ENCODE peak calls at places on chromosomes 7 and 10, in five cellular contexts. One of them, this sample, is unnamed.
A peak's percentile ranks its signal among the peaks of the same experiment; 100 is the strongest.

GRCh38 chr10:13787015-13787421 is 200.3 kb downstream of the PRPF18 start:
- DNase-seq in CD8-positive, alpha-beta memory T cell: peak; percentile 75
- DNase-seq in mesenteric fat pad: no peak
- DNase-seq in mucosa of descending colon: peak; percentile 31
- DNase-seq in NCI-H2081: no peak
- DNase-seq in this sample: no peak

GRCh38 chr10:71314028-71314693 is 4.9 kb upstream of the SLC29A3 start:
- DNase-seq in CD8-positive, alpha-beta memory T cell: peak; percentile 51
- DNase-seq in mesenteric fat pad: no peak
- DNase-seq in mucosa of descending colon: peak; percentile 44
- DNase-seq in NCI-H2081: peak; percentile 9
- DNase-seq in this sample: no peak

GRCh38 chr10:37991655-37992054 is 15.2 kb upstream of the ZNF25 start:
- DNase-seq in CD8-positive, alpha-beta memory T cell: no peak
- DNase-seq in mesenteric fat pad: no peak
- DNase-seq in mucosa of descending colon: no peak
- DNase-seq in NCI-H2081: no peak
- DNase-seq in this sample: no peak

GRCh38 chr7:132353902-132354301 is 222.4 kb downstream of the PLXNA4 start:
- DNase-seq in CD8-positive, alpha-beta memory T cell: no peak
- DNase-seq in mesenteric fat pad: no peak
- DNase-seq in mucosa of descending colon: no peak
- DNase-seq in NCI-H2081: no peak
- DNase-seq in this sample: no peak

GRCh38 chr7:149680316-149681025 is 92.9 kb downstream of the ZNF467 start:
- DNase-seq in CD8-positive, alpha-beta memory T cell: no peak
- DNase-seq in mesenteric fat pad: no peak
- DNase-seq in mucosa of descending colon: no peak
- DNase-seq in NCI-H2081: no peak
- DNase-seq in this sample: no peak

GRCh38 chr7:130639391-130639790 is 29.2 kb downstream of the COPG2 start:
- DNase-seq in CD8-positive, alpha-beta memory T cell: no peak
- DNase-seq in mesenteric fat pad: no peak
- DNase-seq in mucosa of descending colon: no peak
- DNase-seq in NCI-H2081: no peak
- DNase-seq in this sample: no peak

GRCh38 chr10:28008054-28008453 is 9.2 kb upstream of the ODAD2 start:
- DNase-seq in CD8-positive, alpha-beta memory T cell: no peak
- DNase-seq in mesenteric fat pad: no peak
- DNase-seq in mucosa of descending colon: no peak
- DNase-seq in NCI-H2081: no peak
- DNase-seq in this sample: no peak

GRCh38 chr7:69632280-69632679 is 34.0 kb downstream of the AUTS2 start:
- DNase-seq in CD8-positive, alpha-beta memory T cell: no peak
- DNase-seq in mesenteric fat pad: no peak
- DNase-seq in mucosa of descending colon: no peak
- DNase-seq in NCI-H2081: no peak
- DNase-seq in this sample: no peak

GRCh38 chr7:22357311-22358175 is 589 bp upstream of the RAPGEF5 start:
- DNase-seq in CD8-positive, alpha-beta memory T cell: no peak
- DNase-seq in mesenteric fat pad: no peak
- DNase-seq in mucosa of descending colon: peak; percentile 63
- DNase-seq in NCI-H2081: peak; percentile 55
- DNase-seq in this sample: no peak

GRCh38 chr10:102118867-102119266 is 1.3 kb downstream of the LDB1 start:
- DNase-seq in CD8-positive, alpha-beta memory T cell: no peak
- DNase-seq in mesenteric fat pad: no peak
- DNase-seq in mucosa of descending colon: peak; percentile 58
- DNase-seq in NCI-H2081: peak; percentile 3
- DNase-seq in this sample: no peak

GRCh38 chr10:31186225-31187010 is 132.6 kb upstream of the ZEB1 start:
- DNase-seq in CD8-positive, alpha-beta memory T cell: no peak
- DNase-seq in mesenteric fat pad: no peak
- DNase-seq in mucosa of descending colon: no peak
- DNase-seq in NCI-H2081: no peak
- DNase-seq in this sample: no peak

GRCh38 chr7:93594250-93594649 is 19.7 kb upstream of the CALCR start:
- DNase-seq in CD8-positive, alpha-beta memory T cell: no peak
- DNase-seq in mesenteric fat pad: no peak
- DNase-seq in mucosa of descending colon: no peak
- DNase-seq in NCI-H2081: no peak
- DNase-seq in this sample: no peak

GRCh38 chr10:93181249-93181928 is 107.7 kb downstream of the CYP26A1 start:
- DNase-seq in CD8-positive, alpha-beta memory T cell: no peak
- DNase-seq in mesenteric fat pad: no peak
- DNase-seq in mucosa of descending colon: no peak
- DNase-seq in NCI-H2081: no peak
- DNase-seq in this sample: no peak

GRCh38 chr7:108452707-108453106 is 3.5 kb downstream of the NRCAM start:
- DNase-seq in CD8-positive, alpha-beta memory T cell: no peak
- DNase-seq in mesenteric fat pad: no peak
- DNase-seq in mucosa of descending colon: no peak
- DNase-seq in NCI-H2081: peak; percentile 42
- DNase-seq in this sample: no peak

GRCh38 chr7:137882261-137882668 is 35.5 kb upstream of the DGKI start:
- DNase-seq in CD8-positive, alpha-beta memory T cell: no peak
- DNase-seq in mesenteric fat pad: no peak
- DNase-seq in mucosa of descending colon: no peak
- DNase-seq in NCI-H2081: no peak
- DNase-seq in this sample: no peak

GRCh38 chr7:142698429-142698828 is 50.8 kb upstream of the PRSS1 start:
- DNase-seq in CD8-positive, alpha-beta memory T cell: no peak
- DNase-seq in mesenteric fat pad: no peak
- DNase-seq in mucosa of descending colon: no peak
- DNase-seq in NCI-H2081: no peak
- DNase-seq in this sample: no peak

GRCh38 chr10:88170628-88171027 is 307.2 kb downstream of the PTEN start:
- DNase-seq in CD8-positive, alpha-beta memory T cell: no peak
- DNase-seq in mesenteric fat pad: no peak
- DNase-seq in mucosa of descending colon: no peak
- DNase-seq in NCI-H2081: no peak
- DNase-seq in this sample: no peak

GRCh38 chr7:134031835-134032617 is 95.1 kb upstream of the LRGUK start:
- DNase-seq in CD8-positive, alpha-beta memory T cell: peak; percentile 1
- DNase-seq in mesenteric fat pad: no peak
- DNase-seq in mucosa of descending colon: no peak
- DNase-seq in NCI-H2081: peak; percentile 96
- DNase-seq in this sample: no peak

GRCh38 chr10:117817116-117817515 is 229.6 kb downstream of the RAB11FIP2 start:
- DNase-seq in CD8-positive, alpha-beta memory T cell: no peak
- DNase-seq in mesenteric fat pad: no peak
- DNase-seq in mucosa of descending colon: no peak
- DNase-seq in NCI-H2081: no peak
- DNase-seq in this sample: no peak

GRCh38 chr10:60234531-60234930 is 155.1 kb downstream of the ANK3 start:
- DNase-seq in CD8-positive, alpha-beta memory T cell: no peak
- DNase-seq in mesenteric fat pad: no peak
- DNase-seq in mucosa of descending colon: no peak
- DNase-seq in NCI-H2081: no peak
- DNase-seq in this sample: no peak

GRCh38 chr7:77878500-77878899 is 79.9 kb downstream of the PHTF2 start:
- DNase-seq in CD8-positive, alpha-beta memory T cell: no peak
- DNase-seq in mesenteric fat pad: no peak
- DNase-seq in mucosa of descending colon: no peak
- DNase-seq in NCI-H2081: no peak
- DNase-seq in this sample: no peak

GRCh38 chr10:131674130-131674529 is 226.7 kb upstream of the PPP2R2D start:
- DNase-seq in CD8-positive, alpha-beta memory T cell: no peak
- DNase-seq in mesenteric fat pad: peak; percentile 83
- DNase-seq in mucosa of descending colon: no peak
- DNase-seq in NCI-H2081: no peak
- DNase-seq in this sample: no peak

GRCh38 chr7:80732635-80733034 is 94.2 kb downstream of the CD36 start:
- DNase-seq in CD8-positive, alpha-beta memory T cell: no peak
- DNase-seq in mesenteric fat pad: no peak
- DNase-seq in mucosa of descending colon: no peak
- DNase-seq in NCI-H2081: no peak
- DNase-seq in this sample: no peak

GRCh38 chr10:17737021-17737965 is 14.7 kb upstream of the TMEM236 start:
- DNase-seq in CD8-positive, alpha-beta memory T cell: no peak
- DNase-seq in mesenteric fat pad: no peak
- DNase-seq in mucosa of descending colon: no peak
- DNase-seq in NCI-H2081: peak; percentile 35
- DNase-seq in this sample: no peak

GRCh38 chr7:18064242-18064838 is 36.7 kb upstream of the PRPS1L1 start:
- DNase-seq in CD8-positive, alpha-beta memory T cell: no peak
- DNase-seq in mesenteric fat pad: no peak
- DNase-seq in mucosa of descending colon: peak; percentile 69
- DNase-seq in NCI-H2081: peak; percentile 67
- DNase-seq in this sample: no peak

GRCh38 chr7:100763556-100764140 is 30.3 kb downstream of the ZAN start:
- DNase-seq in CD8-positive, alpha-beta memory T cell: no peak
- DNase-seq in mesenteric fat pad: no peak
- DNase-seq in mucosa of descending colon: no peak
- DNase-seq in NCI-H2081: no peak
- DNase-seq in this sample: no peak

GRCh38 chr10:133131754-133132710 is 28.0 kb upstream of the KNDC1 start:
- DNase-seq in CD8-positive, alpha-beta memory T cell: no peak
- DNase-seq in mesenteric fat pad: peak; percentile 73
- DNase-seq in mucosa of descending colon: no peak
- DNase-seq in NCI-H2081: no peak
- DNase-seq in this sample: peak; percentile 60

GRCh38 chr10:86066696-86067095 is 299.9 kb downstream of the GRID1 start:
- DNase-seq in CD8-positive, alpha-beta memory T cell: no peak
- DNase-seq in mesenteric fat pad: peak; percentile 82
- DNase-seq in mucosa of descending colon: no peak
- DNase-seq in NCI-H2081: no peak
- DNase-seq in this sample: peak; percentile 16

GRCh38 chr10:126913316-126913715 is 8.1 kb downstream of the DOCK1 start:
- DNase-seq in CD8-positive, alpha-beta memory T cell: no peak
- DNase-seq in mesenteric fat pad: no peak
- DNase-seq in mucosa of descending colon: no peak
- DNase-seq in NCI-H2081: no peak
- DNase-seq in this sample: no peak

GRCh38 chr7:98836811-98837631 is 32.8 kb downstream of the TMEM130 start:
- DNase-seq in CD8-positive, alpha-beta memory T cell: no peak
- DNase-seq in mesenteric fat pad: no peak
- DNase-seq in mucosa of descending colon: peak; percentile 43
- DNase-seq in NCI-H2081: peak; percentile 55
- DNase-seq in this sample: no peak

GRCh38 chr7:72217151-72217550 is 195.0 kb downstream of the CALN1 start:
- DNase-seq in CD8-positive, alpha-beta memory T cell: no peak
- DNase-seq in mesenteric fat pad: no peak
- DNase-seq in mucosa of descending colon: no peak
- DNase-seq in NCI-H2081: no peak
- DNase-seq in this sample: no peak

GRCh38 chr7:119197872-119198527 is 973.5 kb downstream of the ANKRD7 start:
- DNase-seq in CD8-positive, alpha-beta memory T cell: no peak
- DNase-seq in mesenteric fat pad: no peak
- DNase-seq in mucosa of descending colon: peak; percentile 44
- DNase-seq in NCI-H2081: peak; percentile 78
- DNase-seq in this sample: no peak

GRCh38 chr7:21867816-21868646 is 77.7 kb downstream of the CDCA7L start:
- DNase-seq in CD8-positive, alpha-beta memory T cell: no peak
- DNase-seq in mesenteric fat pad: no peak
- DNase-seq in mucosa of descending colon: no peak
- DNase-seq in NCI-H2081: peak; percentile 31
- DNase-seq in this sample: no peak